ENCODE peak calls at places on chromosomes 1 and 21, in nine cellular contexts. K, Y, U, N, R, A, I, Z and C are unnamed samples.
A peak's percentile ranks its signal among the peaks of the same experiment; 100 is the strongest.

GRCh38 chr21:34201001-34201400 is 127.6 kb downstream of the MRPS6 start:
- DNase-seq in Y (no peak), R (no peak), A (no peak), Z (no peak), I (no peak), U (no peak), N (no peak), K (no peak), C (no peak)

GRCh38 chr1:160541622-160542302 is 18.7 kb upstream of the SLAMF6 start:
- DNase-seq in R (no peak), Z (no peak), Y (no peak), K (no peak), A (peak; percentile 15), I (no peak), U (no peak), N (no peak), C (peak; percentile 60)

GRCh38 chr1:226754797-226755533 is 15.9 kb upstream of the ITPKB start:
- DNase-seq in A (no peak), Z (no peak), Y (no peak), K (no peak), R (no peak), U (no peak), N (no peak), I (no peak), C (no peak)

GRCh38 chr1:38533772-38534472 is 325.6 kb downstream of the RRAGC start:
- DNase-seq in N (no peak), Y (no peak), U (no peak), Z (no peak), I (no peak), K (no peak), A (no peak), R (no peak), C (no peak)

GRCh38 chr1:27726173-27726793 is 522 bp downstream of the FAM76A start:
- DNase-seq in U (no peak), N (peak; percentile 35), I (peak; percentile 43), Z (peak; percentile 49), Y (no peak), K (peak; percentile 7), R (peak; percentile 74), A (peak; percentile 24), C (peak; percentile 20)

GRCh38 chr1:5950201-5950895 is 41.9 kb downstream of the NPHP4 start:
- DNase-seq in I (no peak), Z (no peak), K (no peak), A (no peak), U (no peak), N (no peak), Y (no peak), R (no peak), C (no peak)

GRCh38 chr1:27821761-27822315 is 8.7 kb upstream of the PPP1R8 start:
- DNase-seq in R (no peak), Y (no peak), Z (no peak), A (no peak), K (no peak), N (no peak), I (no peak), U (no peak), C (peak; percentile 90)

GRCh38 chr1:204359474-204360255 is at the start of gene PLEKHA6:
- DNase-seq in K (peak; percentile 59), N (no peak), Z (no peak), A (no peak), I (peak; percentile 65), R (peak; percentile 54), Y (no peak), U (no peak), C (no peak)

GRCh38 chr1:201360901-201361651 is 16.4 kb downstream of the TNNT2 start:
- DNase-seq in I (no peak), N (no peak), R (no peak), Y (no peak), A (no peak), Z (no peak), K (no peak), U (no peak), C (no peak)

GRCh38 chr1:1272341-1273151 is 1.1 kb downstream of the UBE2J2 start:
- DNase-seq in U (no peak), Z (peak; percentile 39), K (no peak), A (peak; percentile 61), N (no peak), R (no peak), Y (no peak), I (no peak), C (peak; percentile 22)

GRCh38 chr1:161230762-161231161 is 4.9 kb downstream of the TOMM40L start:
- DNase-seq in I (no peak), Y (no peak), U (no peak), Z (no peak), N (no peak), R (no peak), A (no peak), K (no peak), C (no peak)